ENCODE peak calls at places on chromosomes 13 and 19, in seven cellular contexts. K is IMR-90, T is ascending aorta, X is SK-N-SH, S is lower lobe of right lung, E is mucosa of descending colon, W is fibroblast of lung. D is an unnamed sample.

GRCh38 chr13:63636231-63636993 is 2220.8 kb upstream of the PCDH20 start:
- DNase-seq in K (no peak), T (no peak), X (no peak), S (no peak), E (no peak), W (no peak), D (peak)

GRCh38 chr13:74289130-74289529 is 154.9 kb upstream of the KLF12 start:
- DNase-seq in K (no peak), T (no peak), X (no peak), S (no peak), E (no peak), W (no peak), D (no peak)

GRCh38 chr19:16449330-16449961 is 22.3 kb downstream of the EPS15L1 start:
- DNase-seq in K (peak), T (no peak), X (no peak), S (no peak), E (no peak), W (peak), D (no peak)

GRCh38 chr19:27794444-27795042 is 1418.4 kb downstream of the UQCRFS1 start:
- DNase-seq in K (peak), T (no peak), X (no peak), S (no peak), E (no peak), W (peak), D (peak)

GRCh38 chr13:73945871-73946270 is 188.3 kb downstream of the KLF12 start:
- DNase-seq in K (no peak), T (peak), X (peak), S (no peak), E (no peak), W (peak), D (peak)

GRCh38 chr13:114143806-114144605 is 11.6 kb upstream of the RASA3 start:
- DNase-seq in K (no peak), T (no peak), X (peak), S (no peak), E (no peak), W (no peak), D (peak)

GRCh38 chr13:99018418-99019180 is 40.7 kb upstream of the DOCK9 start:
- DNase-seq in K (peak), T (no peak), X (no peak), S (no peak), E (no peak), W (peak), D (no peak)

GRCh38 chr13:76049397-76049746 is 413.2 kb downstream of the LMO7 start:
- DNase-seq in K (no peak), T (no peak), X (no peak), S (no peak), E (no peak), W (no peak), D (no peak)

GRCh38 chr19:48926909-48927308 is 6.6 kb upstream of the DHDH start:
- DNase-seq in K (peak), T (peak), X (no peak), S (peak), E (peak), W (peak), D (no peak)

GRCh38 chr13:110624766-110625756 is 9.7 kb downstream of the NAXD start:
- DNase-seq in K (no peak), T (no peak), X (no peak), S (peak), E (no peak), W (no peak), D (peak)

GRCh38 chr19:4267101-4267900 is 11.8 kb upstream of the SHD start:
- DNase-seq in K (peak), T (peak), X (peak), S (peak), E (peak), W (peak), D (peak)

GRCh38 chr13:102812616-102813287 is 13.8 kb downstream of the BIVM start:
- DNase-seq in K (peak), T (no peak), X (no peak), S (no peak), E (no peak), W (peak), D (peak)

GRCh38 chr19:42352216-42352892 is 26.9 kb downstream of the MEGF8 start:
- DNase-seq in K (peak), T (no peak), X (peak), S (no peak), E (no peak), W (peak), D (peak)

GRCh38 chr19:44903602-44904425 is 1.8 kb upstream of the APOE start:
- DNase-seq in K (peak), T (peak), X (peak), S (peak), E (peak), W (peak), D (peak)

GRCh38 chr19:13827656-13828055 is 32.4 kb downstream of the ZSWIM4 start:
- DNase-seq in K (no peak), T (no peak), X (no peak), S (no peak), E (no peak), W (no peak), D (no peak)

GRCh38 chr13:64723735-64724134 is 2506.4 kb downstream of the PCDH9 start:
- DNase-seq in K (peak), T (no peak), X (peak), S (no peak), E (no peak), W (peak), D (peak)

GRCh38 chr13:29562762-29563161 is 32.7 kb downstream of the SLC7A1 start:
- DNase-seq in K (no peak), T (no peak), X (no peak), S (no peak), E (no peak), W (no peak), D (no peak)

GRCh38 chr13:78742659-78743058 is 83.7 kb upstream of the OBI1 start:
- DNase-seq in K (no peak), T (no peak), X (no peak), S (no peak), E (no peak), W (no peak), D (peak)

GRCh38 chr13:110341445-110342247 is 34.6 kb downstream of the COL4A2 start:
- DNase-seq in K (peak), T (peak), X (peak), S (no peak), E (no peak), W (peak), D (no peak)

DNA sequence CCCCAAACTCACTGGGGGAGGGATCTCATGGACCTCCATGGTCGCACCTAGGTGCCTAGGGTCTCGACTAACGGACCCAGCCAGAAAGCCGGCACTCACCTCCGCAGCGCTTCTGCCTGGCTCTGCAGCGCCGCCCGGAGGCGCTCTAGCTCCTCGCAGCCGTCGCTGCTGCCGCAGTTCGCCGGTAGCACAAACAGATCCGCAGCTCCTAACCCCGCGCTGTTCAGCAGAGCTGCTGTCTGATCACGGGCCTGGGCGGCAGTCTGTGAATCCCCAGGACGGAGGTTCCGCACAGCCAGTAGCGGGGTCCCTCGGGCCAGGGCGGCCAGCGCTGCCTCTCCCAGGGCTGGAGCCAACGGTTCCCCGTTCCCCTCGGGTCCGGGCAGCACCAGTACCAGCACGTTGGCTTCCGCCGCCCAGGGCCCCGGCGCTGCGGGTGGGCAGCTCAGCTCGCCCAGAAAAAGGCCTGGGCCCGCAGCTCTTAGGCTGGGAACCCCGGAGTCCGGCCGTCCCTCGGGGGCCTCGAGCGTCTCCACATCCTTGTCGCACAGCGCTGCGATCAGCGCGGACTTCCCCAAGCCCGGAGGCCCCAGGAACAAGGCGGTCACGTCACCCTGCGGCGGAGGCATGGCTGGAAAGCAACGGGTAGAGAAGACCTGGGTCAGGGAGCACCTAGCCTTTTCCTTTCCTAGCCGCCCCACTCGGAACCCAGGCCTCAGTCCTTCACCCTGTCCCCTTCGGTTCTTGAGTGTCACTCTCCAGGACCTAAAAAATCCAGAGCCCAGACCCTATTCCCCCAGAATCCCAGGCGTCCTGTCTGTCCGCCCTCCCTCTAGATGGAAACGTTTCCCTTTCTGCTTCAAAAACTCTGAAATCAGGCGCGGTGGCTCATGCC is 977 bp downstream of the IRGQ start:
- DNase-seq in K (peak), T (peak), X (peak), S (peak), E (peak), W (peak), D (peak)
- TF ChIP-seq CTCF in K (peak), T (peak), X (peak), S (peak), E (peak), W (peak), D (peak)

DNA sequence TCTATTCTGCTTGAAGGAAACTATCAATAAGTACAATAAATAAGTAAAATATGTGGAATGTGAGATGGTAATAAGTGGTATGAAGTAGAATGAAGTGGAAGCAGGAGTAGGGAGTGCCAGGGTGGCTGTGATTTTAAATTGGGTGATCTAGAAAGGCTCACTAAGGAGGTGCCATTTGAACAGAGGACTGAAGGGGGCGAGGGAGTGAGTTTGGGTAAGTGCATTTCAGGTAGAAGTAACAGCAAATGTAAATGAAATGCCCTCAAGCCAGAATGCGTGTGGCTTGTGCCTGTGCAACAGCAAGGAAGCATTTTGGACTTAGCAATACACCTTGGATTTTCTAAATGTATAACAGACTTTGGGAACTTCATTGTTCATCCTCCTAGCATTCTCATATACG is 77.1 kb downstream of the CCNA1 start:
- DNase-seq in K (no peak), T (no peak), X (no peak), S (no peak), E (no peak), W (no peak), D (peak)
- TF ChIP-seq CTCF in K (no peak), T (no peak), X (no peak), S (no peak), E (no peak), W (no peak), D (peak)

GRCh38 chr19:19644054-19644388 is 564 bp upstream of the GMIP start:
- DNase-seq in K (no peak), T (no peak), X (no peak), S (no peak), E (no peak), W (no peak), D (no peak)
- TF ChIP-seq CTCF in K (no peak), T (no peak), X (no peak), S (no peak), E (no peak), W (no peak), D (no peak)

DNA sequence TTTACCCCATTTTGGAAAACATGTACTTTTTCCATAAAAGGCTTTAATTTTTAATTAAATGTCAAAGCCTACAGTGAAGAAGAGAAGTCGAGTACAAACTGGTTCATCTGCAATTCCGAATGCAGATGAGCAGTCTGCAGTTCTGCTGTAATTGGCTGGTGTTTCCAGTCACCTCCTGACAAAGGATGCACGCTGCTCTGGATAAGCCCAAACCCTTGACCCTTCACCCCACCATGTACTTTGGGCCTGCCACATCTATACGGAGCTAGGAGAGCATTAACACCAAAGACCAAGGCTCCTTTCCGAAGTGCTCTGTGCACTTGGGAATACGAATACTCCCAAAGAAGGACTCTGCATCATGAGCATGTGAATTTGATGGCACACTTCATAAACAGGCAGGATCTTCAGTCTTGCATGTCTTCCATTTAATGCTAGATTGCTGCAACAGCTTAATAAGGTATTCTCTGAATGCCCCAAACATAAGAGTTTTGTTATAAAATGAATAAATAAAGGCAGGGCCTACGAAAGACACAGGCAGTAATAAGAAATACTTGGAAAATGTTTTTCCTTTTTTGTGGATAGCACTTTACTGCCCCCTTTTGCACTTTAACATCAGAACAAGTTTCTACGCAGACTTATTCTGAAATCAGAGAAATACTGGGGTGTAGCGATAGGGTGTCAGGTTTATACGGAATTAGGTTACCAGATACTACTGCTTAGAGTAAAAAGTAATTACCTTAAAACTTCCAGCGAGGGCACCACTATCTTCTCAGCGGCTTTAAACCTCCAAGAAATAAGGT is 15.1 kb downstream of the EFNB2 start:
- DNase-seq in K (peak), T (no peak), X (no peak), S (no peak), E (no peak), W (no peak), D (peak)
- TF ChIP-seq CTCF in K (peak), T (peak), X (peak), S (peak), E (no peak), W (peak), D (peak)

GRCh38 chr19:33159893-33160292 is 28.0 kb downstream of the WDR88 start:
- DNase-seq in K (no peak), T (no peak), X (no peak), S (no peak), E (no peak), W (no peak), D (no peak)

GRCh38 chr19:33157906-33158305 is 26.0 kb downstream of the WDR88 start:
- DNase-seq in K (no peak), T (no peak), X (no peak), S (no peak), E (no peak), W (no peak), D (no peak)

GRCh38 chr19:33161201-33161600 is 29.3 kb downstream of the WDR88 start:
- DNase-seq in K (no peak), T (no peak), X (no peak), S (no peak), E (no peak), W (no peak), D (no peak)

GRCh38 chr19:33158365-33158764 is 26.5 kb downstream of the WDR88 start:
- DNase-seq in K (no peak), T (no peak), X (no peak), S (no peak), E (no peak), W (no peak), D (no peak)

DNA sequence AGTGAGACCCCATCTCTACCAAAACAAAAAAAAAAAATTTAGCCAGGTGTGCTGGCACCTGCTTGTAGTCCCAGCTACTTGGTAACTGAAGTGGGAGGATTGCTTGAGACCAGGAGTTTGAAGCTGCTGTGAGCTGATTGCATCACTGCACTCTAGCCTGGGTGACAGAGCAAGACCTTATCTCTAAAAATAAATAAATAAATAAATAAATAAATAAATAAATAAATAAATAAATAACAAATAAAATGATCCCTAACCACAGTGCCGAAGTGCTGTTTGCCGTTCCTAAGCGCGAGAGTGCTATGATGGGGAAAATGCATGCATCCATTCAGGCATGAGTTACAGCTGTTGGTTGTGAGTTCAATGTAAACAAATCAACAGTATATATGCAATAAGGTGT is 27.2 kb downstream of the WDR88 start:
- DNase-seq in K (no peak), T (no peak), X (no peak), S (no peak), E (no peak), W (no peak), D (no peak)
- TF ChIP-seq CTCF in K (no peak), T (no peak), X (no peak), S (no peak), E (no peak), W (no peak), D (no peak)

DNA sequence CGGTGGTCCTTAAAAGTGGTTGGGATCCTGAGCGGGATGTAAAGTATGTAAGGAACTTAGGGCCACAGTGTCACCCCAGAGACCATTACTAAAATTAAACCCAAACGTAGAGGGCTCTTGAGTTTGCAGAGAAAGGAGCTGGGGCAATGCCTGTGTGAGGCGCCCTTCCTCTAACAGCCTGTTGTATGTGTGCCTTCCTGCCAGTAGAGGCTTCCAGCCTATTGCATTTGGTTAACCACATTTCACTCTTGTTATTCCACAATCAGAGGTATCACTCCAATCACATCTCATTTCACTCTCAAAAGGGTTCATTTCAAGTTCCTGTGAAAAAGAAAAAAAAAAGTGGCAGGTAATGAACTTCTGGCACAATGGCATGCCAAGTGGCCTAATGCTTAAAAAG is 29.4 kb downstream of the DIAPH3 start:
- DNase-seq in K (no peak), T (no peak), X (no peak), S (no peak), E (no peak), W (no peak), D (peak)
- TF ChIP-seq CTCF in K (peak), T (no peak), X (peak), S (no peak), E (no peak), W (peak), D (peak)

DNA sequence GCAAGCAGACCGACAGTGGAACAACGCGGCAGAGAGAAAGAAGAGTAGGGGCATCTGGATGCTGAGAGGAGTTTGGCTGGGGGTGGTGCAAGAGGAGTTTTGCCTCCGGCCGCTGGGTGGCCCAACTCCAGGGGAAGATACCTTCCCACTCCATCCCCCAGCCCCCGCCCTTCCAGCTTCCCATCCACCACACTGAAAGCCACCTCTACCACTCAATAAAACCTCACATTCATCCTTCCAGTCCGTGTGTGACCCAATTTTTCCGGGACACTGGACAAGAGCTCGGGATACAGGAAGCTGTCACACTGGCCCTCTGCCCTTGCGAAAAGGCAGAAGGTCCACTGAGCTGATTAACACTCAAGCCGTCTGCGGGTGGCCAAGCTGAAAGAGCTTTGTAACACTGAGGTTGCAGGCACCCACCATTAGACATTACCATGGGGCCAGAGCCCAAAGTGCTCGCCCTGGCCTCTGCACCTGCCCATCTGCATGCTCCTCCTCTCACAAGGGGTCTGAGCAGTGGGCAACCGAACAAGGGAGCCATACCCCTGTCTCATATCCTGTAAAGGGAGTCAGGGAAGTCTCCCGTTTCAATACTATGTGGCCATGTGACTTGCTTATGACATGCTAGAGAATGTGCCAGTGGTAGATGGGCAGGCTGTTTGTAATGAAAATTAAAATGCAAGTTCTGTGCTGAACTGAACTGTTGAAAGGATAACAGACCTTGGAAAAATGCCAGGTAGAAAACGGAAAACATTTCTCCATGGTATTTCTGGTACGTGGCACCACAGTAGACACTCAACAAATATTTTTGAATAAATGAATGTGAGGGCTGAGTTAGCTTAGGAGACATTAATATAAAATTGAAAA is 205.1 kb upstream of the STARD13 start:
- DNase-seq in K (no peak), T (peak), X (no peak), S (no peak), E (no peak), W (no peak), D (peak)
- TF ChIP-seq CTCF in K (no peak), T (no peak), X (no peak), S (no peak), E (no peak), W (no peak), D (peak)

D was measured in GM23338.